ENCODE peak calls at places on chromosomes 11 and 22, in seven cellular contexts. W is A549, R is IMR-90, D is GM12878, A is SK-N-SH, T is HepG2, K is H1. H is an unnamed sample.

GRCh38 chr11:130899106-130899505 is 17.2 kb downstream of the SNX19 start:
- DNase-seq in W (no peak), A (no peak), K (no peak), T (no peak), R (no peak), D (no peak), H (no peak)

GRCh38 chr11:8987446-8987845 is 16.4 kb downstream of the NRIP3 start:
- DNase-seq in D (no peak), A (no peak), R (no peak), W (no peak), K (no peak), T (no peak), H (no peak)

GRCh38 chr11:1826552-1827094 is 8.2 kb upstream of the SYT8 start:
- DNase-seq in K (no peak), R (peak), W (peak), A (peak), T (peak), D (no peak), H (no peak)

GRCh38 chr11:77046060-77046501 is 11.9 kb downstream of the B3GNT6 start:
- DNase-seq in W (peak), R (no peak), T (no peak), D (no peak), A (peak), K (peak), H (peak)

GRCh38 chr11:124798991-124799383 is 1.2 kb downstream of the MSANTD2 start:
- DNase-seq in R (peak), A (peak), T (no peak), W (peak), D (no peak), K (no peak), H (no peak)

GRCh38 chr11:69771466-69771865 is 3.7 kb downstream of the FGF4 start:
- DNase-seq in T (no peak), R (no peak), K (no peak), D (no peak), A (no peak), W (no peak), H (no peak)

GRCh38 chr11:30348035-30348434 is 25.1 kb downstream of the ARL14EP start:
- DNase-seq in W (no peak), T (no peak), R (no peak), A (no peak), K (no peak), D (no peak), H (no peak)

GRCh38 chr22:44402196-44403111 is 89.7 kb upstream of the SHISAL1 start:
- DNase-seq in R (no peak), K (no peak), A (peak), T (no peak), W (no peak), D (no peak), H (no peak)

GRCh38 chr22:44037519-44038370 is 13.6 kb downstream of the PARVB start:
- DNase-seq in D (no peak), T (no peak), W (peak), R (peak), A (no peak), K (no peak), H (peak)

GRCh38 chr11:78314753-78315152 is 102.9 kb downstream of the GAB2 start:
- DNase-seq in W (no peak), R (no peak), D (no peak), A (no peak), K (no peak), T (no peak), H (no peak)

GRCh38 chr11:113859665-113860064 is 15.7 kb downstream of the USP28 start:
- DNase-seq in R (no peak), W (no peak), D (no peak), K (no peak), A (no peak), T (no peak), H (no peak)

GRCh38 chr22:23816552-23816976 is 22.2 kb downstream of the DERL3 start:
- DNase-seq in K (no peak), D (no peak), T (no peak), R (no peak), W (no peak), A (peak), H (no peak)

GRCh38 chr11:36257351-36257750 is 31.9 kb downstream of the COMMD9 start:
- DNase-seq in T (no peak), K (no peak), D (no peak), W (no peak), A (no peak), R (peak), H (no peak)

GRCh38 chr11:61654397-61654829 is 25.8 kb upstream of the DAGLA start:
- DNase-seq in W (no peak), K (no peak), R (no peak), T (no peak), D (no peak), A (no peak), H (no peak)

GRCh38 chr11:84019576-84020194 is 733.5 kb upstream of the CCDC90B start:
- DNase-seq in A (no peak), K (no peak), R (peak), D (no peak), T (no peak), W (no peak), H (no peak)

GRCh38 chr11:80694385-80694784 is 1253.6 kb upstream of the TENM4 start:
- DNase-seq in W (no peak), R (no peak), K (no peak), A (no peak), D (no peak), T (no peak), H (no peak)

GRCh38 chr11:76803023-76803422 is 19.9 kb downstream of the TSKU start:
- DNase-seq in D (no peak), R (peak), W (peak), A (no peak), K (no peak), T (no peak), H (no peak)

GRCh38 chr11:68831124-68831523 is 10.6 kb downstream of the CPT1A start:
- DNase-seq in W (no peak), D (no peak), K (no peak), T (no peak), R (no peak), A (no peak), H (no peak)

GRCh38 chr11:126102436-126102894 is 39.8 kb upstream of the CDON start:
- DNase-seq in K (no peak), R (peak), T (peak), A (peak), D (peak), W (no peak), H (no peak)

GRCh38 chr22:49561976-49562375 is 265.7 kb downstream of the BRD1 start:
- DNase-seq in K (no peak), T (no peak), W (no peak), D (no peak), A (no peak), R (no peak), H (no peak)

GRCh38 chr11:9625728-9626127 is 38.1 kb upstream of the SWAP70 start:
- DNase-seq in W (no peak), K (no peak), A (no peak), T (no peak), D (no peak), R (no peak), H (no peak)

GRCh38 chr11:5123802-5124521 is 14.2 kb downstream of the OR52A5 start:
- DNase-seq in A (peak), T (peak), K (peak), R (peak), D (peak), W (peak), H (peak)

GRCh38 chr11:70323811-70324210 is 53.3 kb downstream of the PPFIA1 start:
- DNase-seq in W (no peak), K (no peak), T (no peak), R (peak), D (no peak), A (no peak), H (no peak)

GRCh38 chr11:72553748-72554147 is 119.4 kb upstream of the CLPB start:
- DNase-seq in W (peak), A (no peak), R (no peak), T (no peak), K (peak), D (no peak), H (no peak)
- TF ChIP-seq RAD21 in W (no peak), A (peak), R (no peak), T (no peak), K (peak), D (peak), H (peak)

GRCh38 chr22:38735465-38736256 is 20.1 kb downstream of the SUN2 start:
- DNase-seq in T (no peak), K (no peak), D (no peak), R (no peak), A (no peak), W (no peak), H (no peak)

GRCh38 chr22:38735126-38735464 is 20.7 kb downstream of the SUN2 start:
- DNase-seq in A (no peak), D (no peak), R (no peak), W (no peak), K (no peak), T (no peak), H (no peak)

GRCh38 chr22:38736257-38736570 is 19.6 kb downstream of the SUN2 start:
- DNase-seq in K (no peak), W (no peak), T (no peak), D (no peak), A (no peak), R (no peak), H (no peak)

GRCh38 chr22:38733329-38734202 is 22.2 kb downstream of the SUN2 start:
- DNase-seq in R (peak), T (peak), A (peak), D (no peak), W (peak), K (peak), H (no peak)

DNA sequence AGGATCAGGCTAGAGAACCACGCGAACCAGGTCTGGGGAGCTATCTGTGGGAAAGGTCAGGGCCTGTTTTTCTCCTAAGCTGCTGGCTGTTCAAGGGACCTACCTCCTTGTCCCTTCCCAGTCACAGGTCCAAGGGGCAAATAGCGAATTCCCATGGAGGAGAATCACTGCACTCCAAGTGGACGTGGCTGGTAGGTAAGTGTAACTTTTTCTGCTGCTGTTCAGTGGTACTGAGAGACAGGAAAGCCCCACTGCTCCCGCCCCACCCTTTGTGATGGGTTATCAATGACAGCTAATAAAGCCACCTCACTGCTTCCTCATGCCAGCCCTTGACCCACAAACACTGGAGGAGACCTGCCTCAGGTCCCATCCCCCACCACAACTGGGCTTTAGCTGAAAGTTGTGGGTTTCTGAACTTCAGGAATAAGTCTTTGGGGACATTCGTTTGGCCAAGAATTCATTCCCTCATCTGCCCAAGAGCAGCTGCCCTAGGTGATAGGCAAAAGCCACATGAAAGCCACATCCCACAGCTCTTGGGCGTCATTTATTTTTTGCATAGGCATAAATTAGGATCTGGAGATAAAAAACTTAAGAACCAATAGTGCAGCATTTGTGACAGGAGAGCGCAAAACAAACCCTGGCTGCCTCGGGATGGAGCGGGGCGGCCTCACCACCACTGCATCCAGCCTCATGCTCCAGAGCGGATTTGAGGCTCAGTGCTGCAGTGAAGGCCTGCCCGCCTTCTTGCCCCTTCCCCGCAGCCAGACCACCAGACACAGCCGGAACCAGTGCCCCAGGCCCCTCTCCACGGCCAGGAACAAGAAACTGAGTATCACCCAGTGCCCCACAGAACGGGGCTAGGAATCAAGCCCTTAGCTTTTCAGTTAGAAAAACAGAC is 21.3 kb downstream of the SUN2 start:
- DNase-seq in W (no peak), A (no peak), R (no peak), T (no peak), D (no peak), K (no peak), H (no peak)
- TF ChIP-seq RAD21 in W (no peak), A (no peak), R (no peak), T (no peak), D (no peak), K (no peak), H (no peak)

GRCh38 chr11:45473491-45473890 is 187.3 kb upstream of the SYT13 start:
- DNase-seq in R (no peak), A (no peak), D (no peak), W (no peak), K (no peak), T (no peak), H (no peak)
- TF ChIP-seq RAD21 in R (no peak), A (no peak), D (no peak), W (no peak), K (no peak), T (no peak), H (no peak)

DNA sequence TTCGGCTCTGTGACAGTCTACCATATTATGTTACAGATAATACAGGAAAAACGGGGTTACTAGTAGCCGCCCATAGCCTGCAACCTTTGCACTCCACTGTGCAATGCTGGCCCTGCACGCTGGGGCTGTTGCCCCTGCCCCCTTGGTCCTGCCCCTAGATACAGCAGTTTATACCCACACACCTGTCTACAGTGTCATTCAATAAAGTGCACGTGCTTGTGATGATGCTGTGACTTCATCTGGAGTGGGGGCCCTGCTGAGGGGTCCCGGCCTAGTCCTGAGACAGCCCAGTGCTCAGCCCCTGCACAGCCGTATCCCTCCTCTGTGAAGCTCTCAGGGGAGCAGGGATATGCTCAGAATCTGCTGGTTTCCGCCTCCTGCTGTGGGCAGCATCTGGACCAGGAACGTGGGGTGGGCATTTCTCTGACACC is 1.2 kb downstream of the IFITM1 start:
- DNase-seq in T (peak), D (no peak), K (no peak), W (no peak), R (no peak), A (no peak), H (no peak)
- TF ChIP-seq RAD21 in T (no peak), D (no peak), K (no peak), W (no peak), R (no peak), A (no peak), H (no peak)

DNA sequence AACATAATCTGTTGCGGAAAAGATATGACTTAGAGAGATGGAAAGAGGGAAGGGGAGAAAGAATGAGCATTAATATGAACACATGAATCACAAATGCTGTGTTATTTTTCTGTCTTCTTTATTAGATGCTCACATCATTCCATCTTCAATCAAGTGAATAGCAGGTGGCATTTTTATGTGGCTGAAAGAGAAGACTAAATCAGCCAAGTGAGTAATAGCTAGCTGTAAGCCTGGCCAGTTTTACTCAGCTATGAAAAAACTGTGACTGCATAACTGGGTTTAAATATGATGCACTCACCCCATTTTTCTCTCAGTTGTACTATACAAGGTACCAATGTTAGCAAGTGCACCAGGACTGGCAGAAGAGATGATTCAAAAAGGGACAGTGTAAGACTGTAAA is 571.1 kb downstream of the JRKL start:
- DNase-seq in A (no peak), T (no peak), K (no peak), R (no peak), W (no peak), D (no peak), H (no peak)
- TF ChIP-seq RAD21 in A (no peak), T (no peak), K (no peak), R (no peak), W (no peak), D (no peak), H (no peak)

H was measured in HCT116.